ENCODE peak calls at places on chromosomes 5 and 9, in four cellular contexts. C, N, M and B are unnamed samples. For H3K79me2 and H3K27me3, the result is how much of the 10 kb centered on the place peaks cover.

GRCh38 chr5:180636403-180637075 is 12.9 kb downstream of the FLT4 start:
- DNase-seq in C (peak), N (no peak), M (peak), B (no peak)

GRCh38 chr9:78074385-78075291 is 43.0 kb upstream of the GNAQ start:
- DNase-seq in C (peak), N (no peak), M (peak), B (peak)

GRCh38 chr5:16741007-16741406 is 124.2 kb upstream of the RETREG1 start:
- DNase-seq in C (peak), N (no peak), M (peak), B (no peak)

GRCh38 chr5:123455640-123456039 is 32.4 kb upstream of the CEP120 start:
- DNase-seq in C (no peak), N (no peak), M (no peak), B (no peak)

GRCh38 chr5:170860818-170861217 is 1.0 kb upstream of the RANBP17 start:
- DNase-seq in C (no peak), N (no peak), M (no peak), B (no peak)

GRCh38 chr5:54836959-54837534 is 148.3 kb downstream of the ESM1 start:
- DNase-seq in C (peak), N (no peak), M (no peak), B (no peak)

GRCh38 chr9:121721770-121722169 is 70.3 kb downstream of the DAB2IP start:
- DNase-seq in C (peak), N (no peak), M (no peak), B (no peak)

GRCh38 chr9:85321561-85321960 is 420.2 kb downstream of the AGTPBP1 start:
- DNase-seq in C (no peak), N (no peak), M (no peak), B (no peak)

GRCh38 chr9:37229882-37230482 is 109.6 kb downstream of the ZCCHC7 start:
- DNase-seq in C (peak), N (no peak), M (peak), B (peak)

GRCh38 chr9:78044189-78044588 is 12.6 kb upstream of the GNAQ start:
- DNase-seq in C (no peak), N (no peak), M (no peak), B (no peak)

GRCh38 chr5:1151316-1151715 is 39.5 kb upstream of the SLC12A7 start:
- DNase-seq in C (no peak), N (no peak), M (no peak), B (no peak)

GRCh38 chr5:180790020-180790419 is 12.6 kb downstream of the MGAT1 start:
- DNase-seq in C (no peak), N (no peak), M (no peak), B (peak)

GRCh38 chr5:30839956-30840355 is 353.5 kb upstream of the CDH6 start:
- DNase-seq in C (no peak), N (no peak), M (no peak), B (no peak)

GRCh38 chr9:137317979-137318511 is 16.0 kb upstream of the NRARP start:
- DNase-seq in C (no peak), N (no peak), M (no peak), B (no peak)

GRCh38 chr5:44233691-44234090 is 155.5 kb downstream of the FGF10 start:
- DNase-seq in C (peak), N (no peak), M (no peak), B (no peak)

GRCh38 chr5:130773813-130774212 is 391.2 kb downstream of the HINT1 start:
- DNase-seq in C (no peak), N (peak), M (peak), B (peak)

GRCh38 chr9:135591491-135592330 is 30.2 kb downstream of the PAEP start:
- DNase-seq in C (no peak), N (peak), M (no peak), B (no peak)

GRCh38 chr5:107915413-107915812 is 244.7 kb upstream of the EFNA5 start:
- DNase-seq in C (peak), N (no peak), M (no peak), B (no peak)

GRCh38 chr5:72451771-72452505 is 55.3 kb downstream of the ZNF366 start:
- DNase-seq in C (peak), N (peak), M (peak), B (peak)

GRCh38 chr9:128081052-128081451 is 13.0 kb downstream of the SLC25A25 start:
- DNase-seq in C (peak), N (peak), M (peak), B (no peak)

GRCh38 chr5:141691867-141692532 is 10.0 kb upstream of the ARAP3 start:
- DNase-seq in C (peak), N (peak), M (peak), B (peak)

GRCh38 chr9:127899200-127899943 is at the start of gene ST6GALNAC6:
- DNase-seq in C (peak), N (peak), M (peak), B (peak)

GRCh38 chr5:2369178-2369577 is 382.3 kb downstream of the IRX2 start:
- DNase-seq in C (no peak), N (no peak), M (no peak), B (no peak)

GRCh38 chr9:137456061-137456863 is 2.9 kb downstream of the NSMF start:
- DNase-seq in C (no peak), N (no peak), M (peak), B (no peak)

GRCh38 chr9:2837915-2838314 is 6.0 kb downstream of the PUM3 start:
- DNase-seq in C (peak), N (no peak), M (no peak), B (no peak)
- H3K79me2 ChIP-seq in C (half or more), N (half or more), M (half or more), B (half or more)

DNA sequence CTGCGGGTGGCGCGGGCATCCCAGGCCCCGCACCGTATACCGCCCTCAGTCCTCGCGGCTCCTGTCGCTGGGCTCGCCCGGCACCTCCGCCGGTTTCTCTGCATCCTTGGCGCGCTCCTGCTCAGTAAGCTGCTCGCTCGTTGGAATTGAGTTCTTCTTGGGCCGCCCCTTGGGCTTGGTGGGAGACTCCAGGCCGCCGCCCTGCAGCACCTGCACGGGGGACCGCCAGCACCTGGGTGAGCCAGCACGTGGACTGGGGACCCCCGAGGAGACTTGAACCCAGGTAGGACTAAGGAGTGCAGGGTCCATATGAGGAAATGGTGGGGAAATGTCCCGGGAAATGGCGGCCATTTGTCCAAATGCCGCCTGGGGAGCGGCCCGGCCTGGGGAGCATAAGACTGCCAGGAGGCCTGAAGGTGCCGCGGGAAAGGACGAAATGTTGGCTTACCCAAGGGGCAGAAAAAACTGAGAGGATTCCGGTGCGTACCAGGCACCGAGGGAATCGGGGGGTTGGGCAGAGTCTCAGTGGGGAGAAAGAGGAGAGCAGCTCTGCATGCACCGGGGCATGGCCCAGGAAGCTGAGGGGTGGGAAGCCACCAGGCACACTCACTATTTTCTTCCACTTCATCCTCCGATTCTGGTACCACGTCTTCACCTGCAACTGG is 2.9 kb downstream of the BARX1 start:
- DNase-seq in C (no peak), N (no peak), M (no peak), B (no peak)
- H3K27me3 ChIP-seq in C (half or more), N (half or more), M (half or more), B (under half)

DNA sequence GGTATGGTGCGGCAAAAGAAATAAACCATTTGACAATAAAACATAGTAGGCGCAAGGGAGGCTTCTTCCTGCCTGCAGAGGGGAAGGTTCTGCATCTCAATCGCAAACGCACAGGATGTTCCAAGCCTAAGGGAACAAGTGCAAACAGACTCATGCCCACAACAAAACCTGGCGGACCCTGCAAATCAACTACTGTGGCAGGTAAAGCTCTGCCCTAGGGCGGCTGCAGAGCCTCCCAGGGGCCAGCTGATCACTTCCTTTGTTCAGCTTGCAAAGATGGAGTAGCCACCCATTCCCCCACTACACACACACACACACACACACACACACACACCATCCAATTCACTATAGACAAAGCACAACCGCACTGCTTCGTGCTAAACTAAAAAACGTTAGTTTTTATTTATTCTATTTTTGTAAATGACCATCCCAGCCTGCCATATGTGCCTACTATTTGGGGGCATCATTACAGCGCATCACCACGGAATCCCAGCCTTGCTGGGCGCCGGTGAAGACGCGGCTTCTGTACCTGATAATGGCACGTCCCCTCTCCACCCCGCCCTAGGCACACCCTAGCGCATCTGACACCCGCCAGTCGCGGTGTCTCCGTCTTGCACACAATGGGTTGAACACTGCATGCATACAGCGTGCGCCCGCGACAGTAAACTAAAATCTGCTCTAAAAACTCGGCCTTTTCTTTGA is 57.6 kb downstream of the DPYSL3 start:
- DNase-seq in C (no peak), N (no peak), M (peak), B (no peak)
- H3K79me2 ChIP-seq in C (under half), N (half or more), M (under half), B (under half)

GRCh38 chr9:126637002-126637849 is 23.5 kb downstream of the LMX1B start:
- DNase-seq in C (no peak), N (no peak), M (no peak), B (no peak)
- H3K27me3 ChIP-seq in C (under half), N (half or more), M (under half), B (under half)

DNA sequence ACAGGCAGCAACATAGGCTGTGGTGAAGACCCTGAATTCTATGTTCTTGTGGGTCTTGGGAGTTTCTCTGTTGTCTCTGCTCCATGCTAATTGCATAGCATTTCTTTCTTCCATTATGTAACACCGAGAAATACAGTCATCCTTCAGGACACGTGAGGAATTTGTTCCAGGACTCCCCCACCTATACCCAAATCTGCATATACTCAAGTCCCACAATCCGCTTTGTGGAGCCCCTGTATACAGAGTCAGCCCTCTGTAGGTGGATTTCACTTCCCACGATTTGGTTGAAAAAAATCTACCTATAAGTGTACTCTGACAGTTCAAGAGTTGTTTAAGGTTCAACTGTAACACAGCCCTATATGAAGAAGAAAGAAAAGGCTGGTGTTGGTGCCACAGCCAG is 22.1 kb downstream of the ANKRD33B start:
- DNase-seq in C (no peak), N (no peak), M (no peak), B (no peak)
- H3K79me2 ChIP-seq in C (under half), N (under half), M (under half), B (under half)

DNA sequence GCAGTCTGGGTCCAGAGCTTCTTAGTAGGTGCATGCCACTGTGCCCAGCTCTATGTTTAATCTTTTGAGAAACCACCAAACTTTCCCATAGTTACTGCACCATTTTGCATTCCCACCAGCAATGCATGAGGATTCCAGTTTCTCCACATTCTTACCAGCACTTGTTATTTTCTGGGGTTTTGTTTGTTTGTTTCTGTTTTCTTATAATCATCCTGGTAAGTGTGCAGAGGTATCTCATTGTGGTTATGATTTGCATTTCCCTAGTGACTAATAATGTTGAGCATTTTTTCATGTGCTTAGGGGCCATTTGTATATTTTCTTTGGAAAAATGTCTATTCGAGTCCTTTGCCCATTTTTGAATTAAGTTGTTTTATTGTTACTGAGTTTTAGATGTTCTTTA is 11.4 kb downstream of the FOXE1 start:
- DNase-seq in C (no peak), N (no peak), M (no peak), B (peak)
- H3K27me3 ChIP-seq in C (half or more), N (under half), M (under half), B (under half)

DNA sequence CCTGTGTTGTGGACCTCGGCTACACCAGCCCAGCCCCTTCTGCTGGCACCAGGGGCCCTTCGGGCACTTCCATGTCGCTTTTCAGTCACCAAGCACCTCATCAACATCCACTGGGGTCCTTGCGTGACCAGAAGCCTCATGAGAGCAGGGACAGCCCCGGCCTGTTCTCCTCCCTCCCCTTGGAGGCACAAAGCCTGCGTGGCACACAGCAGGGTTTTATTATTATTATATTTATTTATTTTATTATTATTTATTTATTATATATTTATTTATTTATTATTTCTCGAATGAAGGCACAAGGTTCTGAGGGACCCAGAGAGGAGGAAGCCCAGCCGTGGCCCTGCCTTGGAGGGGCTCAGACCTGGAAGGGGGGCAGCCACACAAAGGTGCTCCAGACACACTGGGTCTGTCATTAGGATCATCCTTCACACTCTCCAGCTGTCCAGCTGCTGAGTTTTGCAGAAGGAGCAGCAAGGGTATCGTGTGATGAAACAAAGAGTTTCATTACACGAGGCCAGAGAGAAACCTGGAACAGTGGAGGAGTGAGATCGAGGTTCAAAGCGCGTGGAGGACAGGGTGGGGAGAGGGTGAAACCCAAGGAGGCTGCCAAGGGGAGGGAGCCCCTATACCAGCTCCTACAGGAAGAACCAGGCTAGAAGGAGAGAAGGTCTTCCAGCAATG is 5.2 kb downstream of the VAV2 start:
- DNase-seq in C (no peak), N (no peak), M (no peak), B (no peak)
- H3K79me2 ChIP-seq in C (half or more), N (half or more), M (half or more), B (half or more)

GRCh38 chr5:176704817-176705216 is 57.5 kb downstream of the TSPAN17 start:
- DNase-seq in C (no peak), N (no peak), M (no peak), B (no peak)

GRCh38 chr5:176702952-176703641 is 55.8 kb downstream of the TSPAN17 start:
- DNase-seq in C (no peak), N (no peak), M (no peak), B (no peak)

GRCh38 chr5:176700239-176700847 is 53.1 kb downstream of the TSPAN17 start:
- DNase-seq in C (no peak), N (no peak), M (no peak), B (peak)

DNA sequence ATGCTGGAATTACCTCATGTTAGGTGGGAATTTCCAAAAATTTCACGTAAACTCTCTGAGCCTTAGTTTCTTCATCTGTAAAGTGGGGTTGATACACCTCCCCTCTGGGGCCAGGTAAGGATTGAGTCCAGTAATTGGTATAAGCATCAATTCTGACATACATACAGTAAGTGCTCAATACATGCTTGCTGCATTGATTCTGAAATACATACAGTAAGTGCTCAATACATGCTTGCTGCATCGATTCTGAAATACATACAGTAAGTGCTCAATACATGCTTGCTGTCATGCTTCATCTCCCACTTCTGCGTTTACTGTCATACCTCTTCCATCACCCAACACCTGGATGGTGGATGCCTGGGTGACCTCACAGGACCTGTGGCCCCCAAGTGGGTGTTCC is 57.1 kb downstream of the TSPAN17 start:
- DNase-seq in C (no peak), N (no peak), M (no peak), B (no peak)
- H3K27me3 ChIP-seq in C (under half), N (under half), M (under half), B (under half)

GRCh38 chr9:520315-520714 is 305.6 kb downstream of the DOCK8 start:
- DNase-seq in C (no peak), N (no peak), M (no peak), B (no peak)
- H3K79me2 ChIP-seq in C (under half), N (under half), M (under half), B (half or more)

GRCh38 chr5:133730866-133731265 is 118.5 kb upstream of the FSTL4 start:
- DNase-seq in C (no peak), N (no peak), M (no peak), B (no peak)

GRCh38 chr5:133731951-133732350 is 119.6 kb upstream of the FSTL4 start:
- DNase-seq in C (no peak), N (no peak), M (no peak), B (no peak)

GRCh38 chr5:133732536-133732935 is 120.2 kb upstream of the FSTL4 start:
- DNase-seq in C (no peak), N (no peak), M (no peak), B (no peak)

GRCh38 chr5:133729800-133730199 is 117.5 kb upstream of the FSTL4 start:
- DNase-seq in C (no peak), N (no peak), M (no peak), B (no peak)

DNA sequence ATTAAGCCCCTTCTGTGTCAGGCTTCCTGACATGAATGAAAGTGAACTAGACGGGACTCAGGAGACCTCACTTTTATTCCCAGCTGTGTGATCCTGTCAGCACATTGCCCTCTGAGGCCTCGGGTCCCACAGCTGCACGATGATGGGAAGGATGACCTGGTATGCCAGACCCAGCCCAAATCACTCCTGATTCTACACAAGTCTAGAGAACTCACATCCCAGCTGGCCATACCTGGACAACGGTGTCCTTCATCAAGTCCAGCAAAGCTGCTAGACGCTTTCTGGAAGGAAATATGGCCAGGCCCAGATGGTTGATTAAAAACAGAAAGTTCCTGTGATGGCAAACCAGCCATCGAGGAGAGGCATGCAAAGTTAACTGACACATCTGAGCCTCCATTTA is 118.0 kb upstream of the FSTL4 start:
- DNase-seq in C (no peak), N (no peak), M (no peak), B (no peak)
- H3K27me3 ChIP-seq in C (under half), N (under half), M (under half), B (under half)